ENCODE peak calls at places on chromosomes 13 and 19, in four cellular contexts. Y is A549, I is brain microvascular endothelial cell, E is cardiac fibroblast. M is an unnamed sample.

GRCh38 chr19:19343762-19344161 is 23.1 kb downstream of the MAU2 start:
- DNase-seq in Y (no peak), I (no peak), E (no peak), M (no peak)

GRCh38 chr13:104289400-104289799 is 1223.2 kb upstream of the SLC10A2 start:
- DNase-seq in Y (no peak), I (no peak), E (no peak), M (no peak)

GRCh38 chr19:47633516-47633915 is 24.6 kb downstream of the BICRA start:
- DNase-seq in E (no peak), Y (no peak), I (no peak), M (no peak)

GRCh38 chr13:76481738-76482137 is 404.5 kb downstream of the KCTD12 start:
- DNase-seq in E (peak; percentile 4), I (peak; percentile 49), Y (no peak), M (no peak)

GRCh38 chr19:7595466-7596133 is at the start of gene CAMSAP3:
- DNase-seq in I (no peak), E (no peak), Y (no peak), M (no peak)

GRCh38 chr19:33426621-33427475 is 53.3 kb downstream of the CEBPG start:
- DNase-seq in Y (no peak), I (no peak), E (no peak), M (peak; percentile 5)

GRCh38 chr19:50293263-50294004 is 35.7 kb downstream of the KCNC3 start:
- DNase-seq in E (no peak), Y (no peak), I (no peak), M (no peak)

GRCh38 chr13:41603917-41604316 is 146.6 kb downstream of the RGCC start:
- DNase-seq in Y (peak; percentile 57), I (peak; percentile 56), E (peak; percentile 59), M (no peak)

GRCh38 chr19:41906916-41907680 is 21.2 kb downstream of the ERFL start:
- DNase-seq in Y (no peak), E (no peak), I (no peak), M (no peak)

GRCh38 chr19:29625316-29625715 is 19.2 kb downstream of the POP4 start:
- DNase-seq in E (no peak), I (no peak), Y (no peak), M (no peak)

GRCh38 chr19:29622191-29623070 is 16.3 kb downstream of the POP4 start:
- DNase-seq in I (no peak), E (no peak), Y (no peak), M (no peak)

GRCh38 chr19:29626386-29626785 is 20.3 kb downstream of the POP4 start:
- DNase-seq in Y (no peak), I (no peak), E (no peak), M (no peak)

GRCh38 chr19:29624489-29625210 is 18.6 kb downstream of the POP4 start:
- DNase-seq in I (no peak), E (no peak), Y (no peak), M (no peak)

DNA sequence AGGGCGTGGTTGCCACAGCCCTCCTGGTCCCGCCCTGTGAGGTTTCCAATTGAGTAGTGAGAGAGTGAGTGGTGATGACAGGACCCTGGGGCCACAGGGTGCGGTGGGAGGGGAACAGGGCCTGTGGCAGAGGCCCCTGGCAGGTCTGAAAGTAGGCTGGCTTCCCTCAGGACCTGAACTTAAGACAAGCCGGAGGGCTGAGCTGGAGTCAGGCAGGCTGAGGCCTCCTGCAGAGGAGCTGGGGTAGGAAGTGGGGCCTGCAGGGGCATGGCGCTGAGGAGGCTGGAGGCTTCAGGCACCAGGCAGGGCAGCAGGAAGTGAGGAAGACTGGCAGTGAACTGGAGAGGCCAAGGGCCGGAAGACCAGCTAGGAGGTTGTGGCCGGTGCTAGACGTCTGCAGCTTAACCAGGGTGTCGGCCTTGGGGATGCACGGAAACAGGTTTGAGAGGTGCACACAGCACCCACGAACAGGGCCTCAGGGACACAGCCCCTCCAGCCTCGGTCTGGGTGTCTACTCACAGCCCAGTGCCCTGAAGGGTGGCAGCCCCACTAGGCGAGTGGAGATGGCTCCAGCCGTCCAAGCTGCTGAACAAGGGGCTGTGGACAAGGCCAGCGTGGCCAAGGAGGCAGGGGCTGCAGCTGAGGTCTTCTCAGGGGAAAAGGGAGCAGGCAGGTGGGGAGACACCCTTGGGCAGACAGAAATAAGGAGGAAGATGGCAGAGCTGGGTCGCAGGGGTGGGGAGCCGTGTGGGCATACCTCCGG is 17.8 kb downstream of the POP4 start:
- DNase-seq in E (no peak), Y (no peak), I (no peak), M (no peak)
- H3K4me3 ChIP-seq in E (no peak overlapping the region), Y (no peak overlapping the region), I (no peak overlapping the region), M (no peak overlapping the region)

DNA sequence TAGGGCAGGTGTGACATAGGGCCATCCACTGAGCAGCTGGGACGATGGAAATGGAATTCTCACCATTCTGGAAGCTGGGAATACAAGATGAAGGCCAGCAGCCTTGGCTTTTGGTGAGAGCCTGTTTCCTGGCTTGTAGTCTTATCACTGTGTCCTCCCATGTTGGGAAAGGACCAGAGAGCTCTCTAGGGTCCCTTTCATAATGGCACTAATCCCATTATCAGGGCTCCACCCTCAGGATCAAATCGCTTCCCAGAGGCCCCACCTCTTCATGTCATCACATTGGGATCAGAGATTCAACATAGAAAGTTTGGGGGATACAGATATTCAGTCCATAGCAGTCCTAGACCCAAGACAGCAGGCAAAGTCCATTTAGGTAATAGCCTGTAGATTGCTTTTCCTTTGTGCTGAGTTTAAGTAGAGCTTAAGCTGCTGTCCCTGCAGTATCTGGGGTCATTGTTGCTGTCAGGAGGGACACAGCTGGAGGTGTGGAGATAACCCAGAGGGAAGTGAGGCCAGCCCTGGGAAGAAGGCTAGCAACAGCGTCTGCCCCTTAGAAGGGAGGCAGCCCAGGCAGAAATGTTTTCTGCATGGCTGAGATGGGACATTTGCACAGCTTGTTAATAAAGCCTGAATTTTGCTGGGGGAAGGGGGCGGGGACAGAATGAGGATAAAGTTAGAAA is 136.5 kb upstream of the GPR12 start:
- DNase-seq in E (no peak), Y (no peak), I (no peak), M (no peak)
- TF ChIP-seq CTCF in E (no peak), Y (no peak), I (no peak), M (no peak)

DNA sequence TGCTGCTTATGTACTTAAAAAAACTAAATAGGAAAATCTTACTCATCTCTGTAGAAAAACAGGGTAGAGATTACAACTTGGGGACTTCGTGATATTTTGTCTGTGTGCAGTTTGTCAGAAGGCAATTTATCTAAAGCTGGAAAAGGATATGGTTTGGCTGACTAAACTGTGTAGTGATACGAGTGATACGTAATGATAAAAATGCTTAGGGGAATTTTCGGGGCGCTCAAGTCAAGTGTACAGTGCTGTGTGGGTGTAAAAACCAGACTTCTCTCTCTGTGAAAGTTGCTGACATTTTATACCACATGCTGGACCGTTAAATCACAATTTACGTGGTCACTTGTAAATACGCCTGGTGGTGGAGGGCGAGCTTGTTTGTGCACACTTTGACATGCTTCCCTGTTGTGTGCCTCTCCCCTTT is 221.7 kb downstream of the KCNRG start:
- DNase-seq in I (peak; percentile 48), Y (no peak), E (peak; percentile 38), M (no peak)
- H3K4me3 ChIP-seq in I (no peak overlapping the region), Y (no peak overlapping the region), E (no peak overlapping the region), M (no peak overlapping the region)

DNA sequence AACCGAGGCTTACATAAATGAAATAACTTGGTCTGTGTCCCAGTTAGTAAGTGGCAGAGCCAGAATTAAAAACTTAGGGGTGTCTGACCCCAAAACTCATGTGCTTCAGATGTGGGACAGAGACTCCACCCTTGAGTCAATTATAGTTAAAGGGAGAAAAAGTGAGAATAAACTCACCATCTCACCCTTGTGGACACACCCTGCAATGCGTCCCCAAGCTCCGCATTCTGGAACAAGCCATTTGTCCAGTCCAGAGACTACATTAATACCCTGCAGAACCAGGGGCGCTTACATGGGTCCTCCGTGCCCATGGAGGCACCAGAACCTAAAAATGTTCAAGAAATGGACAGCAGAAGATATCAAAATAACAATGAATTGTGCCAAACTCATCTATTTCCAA is 207.0 kb upstream of the ZNF507 start:
- DNase-seq in Y (no peak), I (no peak), E (no peak), M (no peak)
- TF ChIP-seq CTCF in Y (no peak), I (no peak), E (no peak), M (no peak)